ENCODE peak calls at places on chromosomes 13 and 19, in six cellular contexts. T, Q, X, D, G and H are unnamed samples.

GRCh38 chr13:113647351-113648217 is 10.4 kb downstream of the ATP4B start:
- DNase-seq in X (no peak), D (peak), Q (no peak), T (no peak), G (peak), H (no peak)

GRCh38 chr19:49653466-49653806 is 11.4 kb downstream of the SCAF1 start:
- DNase-seq in D (no peak), G (no peak), X (no peak), T (peak), Q (no peak), H (no peak)

GRCh38 chr13:74424455-74424854 is 290.3 kb upstream of the KLF12 start:
- DNase-seq in Q (no peak), D (no peak), X (no peak), G (no peak), T (no peak), H (no peak)

GRCh38 chr19:41591951-41592562 is 16.1 kb downstream of the CEACAM21 start:
- DNase-seq in X (no peak), Q (no peak), D (no peak), T (no peak), G (no peak), H (no peak)

GRCh38 chr13:95050800-95051620 is 250.2 kb downstream of the ABCC4 start:
- DNase-seq in D (no peak), T (peak), X (no peak), G (no peak), Q (no peak), H (peak)

GRCh38 chr13:34502011-34502410 is 440.1 kb upstream of the NBEA start:
- DNase-seq in T (no peak), Q (no peak), X (no peak), D (no peak), G (no peak), H (no peak)

GRCh38 chr19:56504581-56504980 is 3.1 kb upstream of the ZNF471 start:
- DNase-seq in Q (peak), G (no peak), T (no peak), D (no peak), X (no peak), H (no peak)

GRCh38 chr19:45668342-45668871 is 386 bp downstream of the GIPR start:
- DNase-seq in T (no peak), Q (no peak), G (no peak), D (no peak), X (peak), H (no peak)

GRCh38 chr19:53596056-53596455 is 35.7 kb upstream of the DPRX start:
- DNase-seq in D (no peak), X (no peak), T (no peak), Q (no peak), G (peak), H (no peak)

GRCh38 chr19:48244289-48244688 is 11.4 kb downstream of the CARD8 start:
- DNase-seq in D (no peak), G (no peak), T (no peak), X (peak), Q (no peak), H (no peak)

GRCh38 chr19:28701491-28701890 is 511.5 kb downstream of the UQCRFS1 start:
- DNase-seq in T (no peak), Q (peak), D (no peak), G (no peak), X (no peak), H (no peak)